ENCODE peak calls at places on chromosomes 5 and 9, in four cellular contexts. One of them, this sample, is unnamed.

GRCh38 chr5:142065273-142065672 is 43.3 kb upstream of the NDFIP1 start:
- DNase-seq in kidney epithelial cell: no peak
- DNase-seq in lower leg skin: peak
- DNase-seq in activated T-helper 1 cell treated with Interleukin-2 at 50 U/mL for 16 hours: no peak
- DNase-seq in this sample: no peak

GRCh38 chr9:88578486-88579362 is 43.7 kb downstream of the NXNL2 start:
- DNase-seq in kidney epithelial cell: peak
- DNase-seq in lower leg skin: peak
- DNase-seq in activated T-helper 1 cell treated with Interleukin-2 at 50 U/mL for 16 hours: peak
- DNase-seq in this sample: peak

GRCh38 chr5:122723606-122724352 is 51.1 kb upstream of the SNX2 start:
- DNase-seq in kidney epithelial cell: no peak
- DNase-seq in lower leg skin: no peak
- DNase-seq in activated T-helper 1 cell treated with Interleukin-2 at 50 U/mL for 16 hours: no peak
- DNase-seq in this sample: no peak

GRCh38 chr5:73513996-73514395 is 15.8 kb downstream of the BTF3 start:
- DNase-seq in kidney epithelial cell: no peak
- DNase-seq in lower leg skin: no peak
- DNase-seq in activated T-helper 1 cell treated with Interleukin-2 at 50 U/mL for 16 hours: no peak
- DNase-seq in this sample: no peak

GRCh38 chr9:112086627-112087026 is 88.5 kb downstream of the SUSD1 start:
- DNase-seq in kidney epithelial cell: no peak
- DNase-seq in lower leg skin: no peak
- DNase-seq in activated T-helper 1 cell treated with Interleukin-2 at 50 U/mL for 16 hours: no peak
- DNase-seq in this sample: peak

GRCh38 chr5:142000709-142001484 is 11.9 kb downstream of the GNPDA1 start:
- DNase-seq in kidney epithelial cell: no peak
- DNase-seq in lower leg skin: no peak
- DNase-seq in activated T-helper 1 cell treated with Interleukin-2 at 50 U/mL for 16 hours: no peak
- DNase-seq in this sample: no peak

GRCh38 chr9:112868956-112869594 is 21.6 kb downstream of the SLC46A2 start:
- DNase-seq in kidney epithelial cell: no peak
- DNase-seq in lower leg skin: no peak
- DNase-seq in activated T-helper 1 cell treated with Interleukin-2 at 50 U/mL for 16 hours: no peak
- DNase-seq in this sample: no peak

GRCh38 chr5:149257875-149258705 is 13.6 kb upstream of the AFAP1L1 start:
- DNase-seq in kidney epithelial cell: peak
- DNase-seq in lower leg skin: no peak
- DNase-seq in activated T-helper 1 cell treated with Interleukin-2 at 50 U/mL for 16 hours: no peak
- DNase-seq in this sample: no peak

GRCh38 chr5:159452480-159453167 is 122.3 kb upstream of the IL12B start:
- DNase-seq in kidney epithelial cell: no peak
- DNase-seq in lower leg skin: no peak
- DNase-seq in activated T-helper 1 cell treated with Interleukin-2 at 50 U/mL for 16 hours: no peak
- DNase-seq in this sample: no peak

GRCh38 chr9:13279284-13280162 is at the start of gene MPDZ:
- DNase-seq in kidney epithelial cell: no peak
- DNase-seq in lower leg skin: peak
- DNase-seq in activated T-helper 1 cell treated with Interleukin-2 at 50 U/mL for 16 hours: no peak
- DNase-seq in this sample: peak

GRCh38 chr5:7146886-7147285 is 249.1 kb upstream of the ADCY2 start:
- DNase-seq in kidney epithelial cell: no peak
- DNase-seq in lower leg skin: no peak
- DNase-seq in activated T-helper 1 cell treated with Interleukin-2 at 50 U/mL for 16 hours: no peak
- DNase-seq in this sample: no peak

GRCh38 chr9:116323571-116323970 is 170.0 kb downstream of the PAPPA start:
- DNase-seq in kidney epithelial cell: no peak
- DNase-seq in lower leg skin: no peak
- DNase-seq in activated T-helper 1 cell treated with Interleukin-2 at 50 U/mL for 16 hours: no peak
- DNase-seq in this sample: no peak

GRCh38 chr5:143217065-143217803 is 186.3 kb downstream of the NR3C1 start:
- DNase-seq in kidney epithelial cell: no peak
- DNase-seq in lower leg skin: peak
- DNase-seq in activated T-helper 1 cell treated with Interleukin-2 at 50 U/mL for 16 hours: no peak
- DNase-seq in this sample: no peak

GRCh38 chr5:33794550-33795300 is 97.1 kb downstream of the ADAMTS12 start:
- DNase-seq in kidney epithelial cell: no peak
- DNase-seq in lower leg skin: no peak
- DNase-seq in activated T-helper 1 cell treated with Interleukin-2 at 50 U/mL for 16 hours: no peak
- DNase-seq in this sample: no peak

GRCh38 chr9:131640438-131641181 is 95.3 kb downstream of the PRRT1B start:
- DNase-seq in kidney epithelial cell: no peak
- DNase-seq in lower leg skin: no peak
- DNase-seq in activated T-helper 1 cell treated with Interleukin-2 at 50 U/mL for 16 hours: no peak
- DNase-seq in this sample: peak

GRCh38 chr9:76472925-76473324 is 13.9 kb downstream of the GCNT1 start:
- DNase-seq in kidney epithelial cell: no peak
- DNase-seq in lower leg skin: no peak
- DNase-seq in activated T-helper 1 cell treated with Interleukin-2 at 50 U/mL for 16 hours: no peak
- DNase-seq in this sample: peak

GRCh38 chr9:15240927-15241326 is 66.1 kb downstream of the TTC39B start:
- DNase-seq in kidney epithelial cell: no peak
- DNase-seq in lower leg skin: no peak
- DNase-seq in activated T-helper 1 cell treated with Interleukin-2 at 50 U/mL for 16 hours: no peak
- DNase-seq in this sample: no peak

GRCh38 chr5:458547-459353 is 15.8 kb downstream of the EXOC3 start:
- DNase-seq in kidney epithelial cell: peak
- DNase-seq in lower leg skin: peak
- DNase-seq in activated T-helper 1 cell treated with Interleukin-2 at 50 U/mL for 16 hours: no peak
- DNase-seq in this sample: no peak

GRCh38 chr9:93304574-93305496 is 120.9 kb downstream of the WNK2 start:
- DNase-seq in kidney epithelial cell: no peak
- DNase-seq in lower leg skin: peak
- DNase-seq in activated T-helper 1 cell treated with Interleukin-2 at 50 U/mL for 16 hours: no peak
- DNase-seq in this sample: peak

This sample was measured in COLO829.